ENCODE peak calls at places on chromosomes 16 and 17, in nine cellular contexts. V is neural progenitor cell; U is T-cell; S is NCI-H1105 treated with DMSO at 0.1 percent for 48 hours; I is choroid plexus epithelial cell; G is A172; J is stimulated activated CD4-positive, alpha-beta T cell treated with anti-CD3 and anti-CD28 coated beads, Interleukin-1b, Interleukin-23, amount 100 ng/mL, for 24 hours; L is activated CD8-positive, alpha-beta T cell treated with anti-CD3 and anti-CD28 coated beads for 36 hours; R is KBM-7. F is an unnamed sample.

GRCh38 chr17:40480501-40481003 is 20.9 kb downstream of the TNS4 start:
- DNase-seq in G (peak), R (peak), U (peak), L (peak), I (no peak), J (peak), S (no peak), V (no peak), F (no peak)

GRCh38 chr17:29594441-29595090 is 1.6 kb downstream of the ANKRD13B start:
- DNase-seq in S (no peak), R (no peak), J (no peak), L (no peak), I (no peak), G (no peak), U (no peak), V (no peak), F (no peak)

GRCh38 chr17:74199306-74200092 is 4.0 kb upstream of the RPL38 start:
- DNase-seq in L (peak), S (no peak), U (peak), R (peak), J (peak), I (peak), V (peak), G (no peak), F (peak)

GRCh38 chr17:8384801-8385335 is 1.9 kb upstream of the RPL26 start:
- DNase-seq in S (no peak), L (no peak), G (peak), U (no peak), I (peak), J (no peak), V (peak), R (no peak), F (no peak)

GRCh38 chr16:89200850-89201466 is 621 bp upstream of the SLC22A31 start:
- DNase-seq in R (no peak), L (no peak), U (no peak), I (no peak), S (no peak), J (no peak), V (peak), G (no peak), F (no peak)

GRCh38 chr17:50758989-50759544 is 8.3 kb downstream of the ANKRD40CL start:
- DNase-seq in I (no peak), U (no peak), S (no peak), L (no peak), G (no peak), J (no peak), V (no peak), R (no peak), F (no peak)

GRCh38 chr16:30927789-30928378 is 4.5 kb downstream of the FBXL19 start:
- DNase-seq in R (peak), V (peak), I (peak), U (no peak), L (peak), J (peak), S (peak), G (peak), F (no peak)

GRCh38 chr16:3135120-3135715 is 389 bp downstream of the ZNF213 start:
- DNase-seq in I (peak), V (no peak), U (no peak), J (no peak), G (no peak), R (peak), S (no peak), L (peak), F (no peak)

GRCh38 chr17:21089145-21089544 is 37.6 kb upstream of the DHRS7B start:
- DNase-seq in G (peak), S (no peak), U (no peak), J (no peak), L (no peak), V (no peak), I (no peak), R (no peak), F (no peak)

GRCh38 chr17:16440814-16441629 is 25.7 kb downstream of the TRPV2 start:
- DNase-seq in V (no peak), R (peak), S (no peak), U (no peak), J (no peak), I (no peak), L (no peak), G (no peak), F (no peak)

GRCh38 chr17:78819402-78819801 is 21.2 kb downstream of the USP36 start:
- DNase-seq in S (no peak), I (no peak), J (no peak), V (no peak), U (no peak), R (no peak), L (no peak), G (no peak), F (no peak)

GRCh38 chr17:2232244-2232638 is 71.3 kb downstream of the SMG6 start:
- DNase-seq in J (no peak), G (peak), R (no peak), I (peak), L (no peak), S (no peak), V (no peak), U (no peak), F (no peak)

GRCh38 chr16:54511181-54511731 is 224.7 kb upstream of the IRX3 start:
- DNase-seq in G (no peak), J (no peak), U (no peak), S (no peak), V (peak), L (no peak), I (peak), R (no peak), F (no peak)

GRCh38 chr17:10270258-10270657 is 71.9 kb upstream of the GAS7 start:
- DNase-seq in J (no peak), G (no peak), U (no peak), S (no peak), R (no peak), I (no peak), L (no peak), V (no peak), F (no peak)

GRCh38 chr17:39695089-39695474 is 4.8 kb upstream of the ERBB2 start:
- DNase-seq in L (no peak), S (no peak), U (no peak), I (no peak), R (no peak), V (peak), G (no peak), J (no peak), F (no peak)

GRCh38 chr16:50284131-50284911 is 18.0 kb downstream of the ADCY7 start:
- DNase-seq in I (no peak), U (no peak), L (no peak), G (no peak), V (no peak), R (peak), S (no peak), J (no peak), F (no peak)

GRCh38 chr17:39661044-39661406 is 4.1 kb upstream of the TCAP start:
- DNase-seq in I (no peak), V (peak), S (no peak), U (no peak), G (no peak), R (no peak), J (no peak), L (no peak), F (no peak)

GRCh38 chr16:11460820-11461594 is 115.7 kb downstream of the RMI2 start:
- DNase-seq in U (no peak), L (no peak), G (no peak), V (no peak), J (no peak), S (no peak), I (no peak), R (no peak), F (no peak)

GRCh38 chr17:8031261-8031661 is 7.6 kb upstream of the ALOX15B start:
- DNase-seq in J (no peak), L (no peak), I (no peak), S (no peak), U (no peak), R (no peak), V (no peak), G (no peak), F (no peak)